ENCODE peak calls at places on chromosomes 5 and 9, in seven cellular contexts. R is HT1080; U is NCI-H1092 treated with DMSO at 0.1 percent for 48 hours; F is activated CD4-positive, alpha-beta T cell treated with anti-CD3 and anti-CD28 coated beads, Interleukin-2, amount 10 ng/mL, durations not matched to agents 24 days and 14 days; L is NCI-H2081 treated with DMSO at 0.1 percent for 48 hours; D is mesothelial cell of epicardium; A is neural crest cell. V is an unnamed sample.

GRCh38 chr5:147920420-147921030 is 14.2 kb upstream of the C5orf46 start:
- DNase-seq in R (no peak), D (no peak), A (no peak), F (no peak), L (no peak), U (no peak), V (no peak)

GRCh38 chr9:34503406-34503805 is 19.4 kb downstream of the ENHO start:
- DNase-seq in A (no peak), D (no peak), U (no peak), R (no peak), L (no peak), F (no peak), V (no peak)

GRCh38 chr5:123125953-123126352 is 36.9 kb downstream of the PRDM6 start:
- DNase-seq in R (peak; percentile 63), F (no peak), U (no peak), L (no peak), A (no peak), D (no peak), V (peak; percentile 57)

GRCh38 chr5:78518365-78519197 is 130.0 kb downstream of the LHFPL2 start:
- DNase-seq in D (no peak), L (no peak), F (no peak), A (no peak), R (peak; percentile 83), U (no peak), V (peak; percentile 37)

GRCh38 chr9:134344068-134344820 is 18.0 kb downstream of the RXRA start:
- DNase-seq in L (no peak), F (no peak), D (no peak), U (no peak), A (no peak), R (no peak), V (no peak)

GRCh38 chr9:107243757-107244156 is 39.3 kb upstream of the RAD23B start:
- DNase-seq in D (no peak), U (no peak), L (no peak), A (no peak), R (peak; percentile 86), F (peak; percentile 68), V (peak; percentile 96)

GRCh38 chr5:145473032-145473642 is 362.0 kb downstream of the PRELID2 start:
- DNase-seq in U (no peak), R (no peak), F (no peak), A (no peak), D (no peak), L (no peak), V (no peak)

GRCh38 chr9:33143241-33143642 is 23.9 kb downstream of the B4GALT1 start:
- DNase-seq in D (no peak), L (no peak), F (no peak), A (no peak), U (no peak), R (no peak), V (no peak)

GRCh38 chr9:38478211-38478610 is 54.0 kb upstream of the IGFBPL1 start:
- DNase-seq in L (no peak), F (no peak), D (no peak), A (no peak), R (no peak), U (no peak), V (no peak)

GRCh38 chr9:86407022-86407421 is 52.8 kb upstream of the TUT7 start:
- DNase-seq in A (no peak), L (no peak), F (no peak), U (no peak), D (no peak), R (peak; percentile 73), V (peak; percentile 46)